ENCODE peak calls at places on chromosome 4, in nine cellular contexts. One of them, this sample, is unnamed.

GRCh38 chr4:35125995-35126712 is 1118.2 kb downstream of the ARAP2 start:
- DNase-seq in tibial artery: no peak
- DNase-seq in stimulated activated CD4-positive, alpha-beta T cell treated with anti-CD3 and anti-CD28 coated beads, Interleukin-12 subunit alpha, Interleukin-12 subunit beta, amount 100 ng/mL, for 4 hours: no peak
- DNase-seq in epithelial cell of esophagus: peak; percentile 48
- DNase-seq in heart right ventricle: no peak
- DNase-seq in glutamatergic neuron: no peak
- DNase-seq in fibroblast of mammary gland: no peak
- DNase-seq in posterior cingulate gyrus: no peak
- DNase-seq in Peyer's patch: no peak
- DNase-seq in this sample: no peak

GRCh38 chr4:8350326-8350725 is 80.8 kb downstream of the HTRA3 start:
- DNase-seq in posterior cingulate gyrus: no peak
- DNase-seq in Peyer's patch: no peak
- DNase-seq in glutamatergic neuron: peak; percentile 10
- DNase-seq in stimulated activated CD4-positive, alpha-beta T cell treated with anti-CD3 and anti-CD28 coated beads, Interleukin-12 subunit alpha, Interleukin-12 subunit beta, amount 100 ng/mL, for 4 hours: no peak
- DNase-seq in epithelial cell of esophagus: no peak
- DNase-seq in fibroblast of mammary gland: no peak
- DNase-seq in tibial artery: no peak
- DNase-seq in heart right ventricle: no peak
- DNase-seq in this sample: no peak

GRCh38 chr4:142452132-142452855 is 393.8 kb downstream of the INPP4B start:
- DNase-seq in fibroblast of mammary gland: peak; percentile 73
- DNase-seq in glutamatergic neuron: no peak
- DNase-seq in tibial artery: no peak
- DNase-seq in heart right ventricle: no peak
- DNase-seq in epithelial cell of esophagus: no peak
- DNase-seq in posterior cingulate gyrus: no peak
- DNase-seq in stimulated activated CD4-positive, alpha-beta T cell treated with anti-CD3 and anti-CD28 coated beads, Interleukin-12 subunit alpha, Interleukin-12 subunit beta, amount 100 ng/mL, for 4 hours: no peak
- DNase-seq in Peyer's patch: no peak
- DNase-seq in this sample: no peak

GRCh38 chr4:92198711-92199110 is 105.1 kb upstream of the GRID2 start:
- DNase-seq in Peyer's patch: no peak
- DNase-seq in tibial artery: no peak
- DNase-seq in epithelial cell of esophagus: peak; percentile 34
- DNase-seq in heart right ventricle: no peak
- DNase-seq in posterior cingulate gyrus: no peak
- DNase-seq in stimulated activated CD4-positive, alpha-beta T cell treated with anti-CD3 and anti-CD28 coated beads, Interleukin-12 subunit alpha, Interleukin-12 subunit beta, amount 100 ng/mL, for 4 hours: no peak
- DNase-seq in glutamatergic neuron: no peak
- DNase-seq in fibroblast of mammary gland: peak; percentile 24
- DNase-seq in this sample: no peak

GRCh38 chr4:147057631-147057980 is 111.9 kb upstream of the TTC29 start:
- DNase-seq in Peyer's patch: no peak
- DNase-seq in posterior cingulate gyrus: no peak
- DNase-seq in heart right ventricle: no peak
- DNase-seq in tibial artery: no peak
- DNase-seq in glutamatergic neuron: no peak
- DNase-seq in epithelial cell of esophagus: peak; percentile 24
- DNase-seq in stimulated activated CD4-positive, alpha-beta T cell treated with anti-CD3 and anti-CD28 coated beads, Interleukin-12 subunit alpha, Interleukin-12 subunit beta, amount 100 ng/mL, for 4 hours: no peak
- DNase-seq in fibroblast of mammary gland: peak; percentile 41
- DNase-seq in this sample: no peak

GRCh38 chr4:76420901-76421581 is at the start of gene CCDC158:
- DNase-seq in posterior cingulate gyrus: no peak
- DNase-seq in fibroblast of mammary gland: no peak
- DNase-seq in glutamatergic neuron: no peak
- DNase-seq in stimulated activated CD4-positive, alpha-beta T cell treated with anti-CD3 and anti-CD28 coated beads, Interleukin-12 subunit alpha, Interleukin-12 subunit beta, amount 100 ng/mL, for 4 hours: no peak
- DNase-seq in epithelial cell of esophagus: peak; percentile 19
- DNase-seq in tibial artery: no peak
- DNase-seq in Peyer's patch: peak; percentile 49
- DNase-seq in heart right ventricle: peak; percentile 33
- DNase-seq in this sample: no peak

GRCh38 chr4:109640644-109641043 is 62.6 kb downstream of the CASP6 start:
- DNase-seq in stimulated activated CD4-positive, alpha-beta T cell treated with anti-CD3 and anti-CD28 coated beads, Interleukin-12 subunit alpha, Interleukin-12 subunit beta, amount 100 ng/mL, for 4 hours: no peak
- DNase-seq in epithelial cell of esophagus: no peak
- DNase-seq in fibroblast of mammary gland: no peak
- DNase-seq in posterior cingulate gyrus: no peak
- DNase-seq in tibial artery: no peak
- DNase-seq in glutamatergic neuron: no peak
- DNase-seq in Peyer's patch: no peak
- DNase-seq in heart right ventricle: no peak
- DNase-seq in this sample: no peak

GRCh38 chr4:20430555-20430954 is 178.8 kb downstream of the SLIT2 start:
- DNase-seq in epithelial cell of esophagus: peak; percentile 29
- DNase-seq in glutamatergic neuron: no peak
- DNase-seq in fibroblast of mammary gland: peak; percentile 66
- DNase-seq in posterior cingulate gyrus: no peak
- DNase-seq in Peyer's patch: no peak
- DNase-seq in heart right ventricle: no peak
- DNase-seq in stimulated activated CD4-positive, alpha-beta T cell treated with anti-CD3 and anti-CD28 coated beads, Interleukin-12 subunit alpha, Interleukin-12 subunit beta, amount 100 ng/mL, for 4 hours: no peak
- DNase-seq in tibial artery: no peak
- DNase-seq in this sample: no peak

GRCh38 chr4:140004580-140005314 is 149.2 kb downstream of the MAML3 start:
- DNase-seq in stimulated activated CD4-positive, alpha-beta T cell treated with anti-CD3 and anti-CD28 coated beads, Interleukin-12 subunit alpha, Interleukin-12 subunit beta, amount 100 ng/mL, for 4 hours: no peak
- DNase-seq in tibial artery: no peak
- DNase-seq in glutamatergic neuron: peak; percentile 67
- DNase-seq in heart right ventricle: peak; percentile 64
- DNase-seq in Peyer's patch: no peak
- DNase-seq in fibroblast of mammary gland: peak; percentile 56
- DNase-seq in epithelial cell of esophagus: peak; percentile 52
- DNase-seq in posterior cingulate gyrus: peak; percentile 34
- DNase-seq in this sample: no peak

GRCh38 chr4:153731239-153731638 is 28.6 kb downstream of the RNF175 start:
- DNase-seq in glutamatergic neuron: no peak
- DNase-seq in heart right ventricle: no peak
- DNase-seq in tibial artery: no peak
- DNase-seq in posterior cingulate gyrus: no peak
- DNase-seq in Peyer's patch: no peak
- DNase-seq in stimulated activated CD4-positive, alpha-beta T cell treated with anti-CD3 and anti-CD28 coated beads, Interleukin-12 subunit alpha, Interleukin-12 subunit beta, amount 100 ng/mL, for 4 hours: no peak
- DNase-seq in fibroblast of mammary gland: peak; percentile 97
- DNase-seq in epithelial cell of esophagus: peak; percentile 86
- DNase-seq in this sample: no peak

GRCh38 chr4:168666531-168666930 is 169.7 kb downstream of the PALLD start:
- DNase-seq in stimulated activated CD4-positive, alpha-beta T cell treated with anti-CD3 and anti-CD28 coated beads, Interleukin-12 subunit alpha, Interleukin-12 subunit beta, amount 100 ng/mL, for 4 hours: no peak
- DNase-seq in posterior cingulate gyrus: no peak
- DNase-seq in fibroblast of mammary gland: peak; percentile 50
- DNase-seq in glutamatergic neuron: no peak
- DNase-seq in Peyer's patch: no peak
- DNase-seq in epithelial cell of esophagus: peak; percentile 28
- DNase-seq in heart right ventricle: no peak
- DNase-seq in tibial artery: no peak
- DNase-seq in this sample: no peak

GRCh38 chr4:25062098-25062497 is 31.4 kb upstream of the LGI2 start:
- DNase-seq in tibial artery: no peak
- DNase-seq in posterior cingulate gyrus: no peak
- DNase-seq in glutamatergic neuron: no peak
- DNase-seq in Peyer's patch: no peak
- DNase-seq in fibroblast of mammary gland: no peak
- DNase-seq in epithelial cell of esophagus: no peak
- DNase-seq in heart right ventricle: no peak
- DNase-seq in stimulated activated CD4-positive, alpha-beta T cell treated with anti-CD3 and anti-CD28 coated beads, Interleukin-12 subunit alpha, Interleukin-12 subunit beta, amount 100 ng/mL, for 4 hours: no peak
- DNase-seq in this sample: no peak

GRCh38 chr4:38815879-38816782 is 11.5 kb upstream of the TLR1 start:
- DNase-seq in epithelial cell of esophagus: peak; percentile 51
- DNase-seq in stimulated activated CD4-positive, alpha-beta T cell treated with anti-CD3 and anti-CD28 coated beads, Interleukin-12 subunit alpha, Interleukin-12 subunit beta, amount 100 ng/mL, for 4 hours: no peak
- DNase-seq in fibroblast of mammary gland: peak; percentile 20
- DNase-seq in tibial artery: no peak
- DNase-seq in heart right ventricle: no peak
- DNase-seq in Peyer's patch: no peak
- DNase-seq in posterior cingulate gyrus: no peak
- DNase-seq in glutamatergic neuron: no peak
- DNase-seq in this sample: peak; percentile 93

GRCh38 chr4:40525811-40526598 is 103.7 kb downstream of the RBM47 start:
- DNase-seq in posterior cingulate gyrus: no peak
- DNase-seq in heart right ventricle: no peak
- DNase-seq in stimulated activated CD4-positive, alpha-beta T cell treated with anti-CD3 and anti-CD28 coated beads, Interleukin-12 subunit alpha, Interleukin-12 subunit beta, amount 100 ng/mL, for 4 hours: no peak
- DNase-seq in Peyer's patch: no peak
- DNase-seq in tibial artery: peak; percentile 58
- DNase-seq in epithelial cell of esophagus: peak; percentile 82
- DNase-seq in fibroblast of mammary gland: peak; percentile 93
- DNase-seq in glutamatergic neuron: no peak
- DNase-seq in this sample: peak; percentile 36

GRCh38 chr4:107760281-107760947 is 40.4 kb upstream of the PAPSS1 start:
- DNase-seq in posterior cingulate gyrus: no peak
- DNase-seq in heart right ventricle: peak; percentile 12
- DNase-seq in fibroblast of mammary gland: peak; percentile 46
- DNase-seq in stimulated activated CD4-positive, alpha-beta T cell treated with anti-CD3 and anti-CD28 coated beads, Interleukin-12 subunit alpha, Interleukin-12 subunit beta, amount 100 ng/mL, for 4 hours: no peak
- DNase-seq in tibial artery: no peak
- DNase-seq in Peyer's patch: peak; percentile 74
- DNase-seq in epithelial cell of esophagus: peak; percentile 36
- DNase-seq in glutamatergic neuron: peak; percentile 19
- DNase-seq in this sample: peak; percentile 17

GRCh38 chr4:55920571-55920970 is 28.2 kb upstream of the CEP135 start:
- DNase-seq in posterior cingulate gyrus: no peak
- DNase-seq in stimulated activated CD4-positive, alpha-beta T cell treated with anti-CD3 and anti-CD28 coated beads, Interleukin-12 subunit alpha, Interleukin-12 subunit beta, amount 100 ng/mL, for 4 hours: no peak
- DNase-seq in heart right ventricle: no peak
- DNase-seq in glutamatergic neuron: no peak
- DNase-seq in fibroblast of mammary gland: peak; percentile 30
- DNase-seq in tibial artery: no peak
- DNase-seq in Peyer's patch: no peak
- DNase-seq in epithelial cell of esophagus: no peak
- DNase-seq in this sample: no peak

GRCh38 chr4:6271701-6272465 is 2.2 kb downstream of the WFS1 start:
- DNase-seq in glutamatergic neuron: no peak
- DNase-seq in tibial artery: no peak
- DNase-seq in posterior cingulate gyrus: no peak
- DNase-seq in heart right ventricle: peak; percentile 62
- DNase-seq in fibroblast of mammary gland: no peak
- DNase-seq in stimulated activated CD4-positive, alpha-beta T cell treated with anti-CD3 and anti-CD28 coated beads, Interleukin-12 subunit alpha, Interleukin-12 subunit beta, amount 100 ng/mL, for 4 hours: no peak
- DNase-seq in Peyer's patch: no peak
- DNase-seq in epithelial cell of esophagus: no peak
- DNase-seq in this sample: no peak

GRCh38 chr4:179595671-179596410 is 2153.6 kb upstream of the AGA start:
- DNase-seq in Peyer's patch: no peak
- DNase-seq in fibroblast of mammary gland: peak; percentile 69
- DNase-seq in epithelial cell of esophagus: peak; percentile 64
- DNase-seq in posterior cingulate gyrus: no peak
- DNase-seq in heart right ventricle: no peak
- DNase-seq in tibial artery: no peak
- DNase-seq in stimulated activated CD4-positive, alpha-beta T cell treated with anti-CD3 and anti-CD28 coated beads, Interleukin-12 subunit alpha, Interleukin-12 subunit beta, amount 100 ng/mL, for 4 hours: no peak
- DNase-seq in glutamatergic neuron: no peak
- DNase-seq in this sample: no peak

GRCh38 chr4:24736066-24736465 is 59.3 kb upstream of the SOD3 start:
- DNase-seq in glutamatergic neuron: no peak
- DNase-seq in Peyer's patch: no peak
- DNase-seq in epithelial cell of esophagus: peak; percentile 39
- DNase-seq in fibroblast of mammary gland: peak; percentile 52
- DNase-seq in heart right ventricle: no peak
- DNase-seq in stimulated activated CD4-positive, alpha-beta T cell treated with anti-CD3 and anti-CD28 coated beads, Interleukin-12 subunit alpha, Interleukin-12 subunit beta, amount 100 ng/mL, for 4 hours: no peak
- DNase-seq in tibial artery: no peak
- DNase-seq in posterior cingulate gyrus: no peak
- DNase-seq in this sample: peak; percentile 66

GRCh38 chr4:185282968-185283367 is 73.6 kb downstream of the SNX25 start:
- DNase-seq in posterior cingulate gyrus: no peak
- DNase-seq in fibroblast of mammary gland: peak; percentile 61
- DNase-seq in epithelial cell of esophagus: peak; percentile 21
- DNase-seq in stimulated activated CD4-positive, alpha-beta T cell treated with anti-CD3 and anti-CD28 coated beads, Interleukin-12 subunit alpha, Interleukin-12 subunit beta, amount 100 ng/mL, for 4 hours: no peak
- DNase-seq in heart right ventricle: no peak
- DNase-seq in tibial artery: no peak
- DNase-seq in glutamatergic neuron: no peak
- DNase-seq in Peyer's patch: no peak
- DNase-seq in this sample: peak; percentile 19

GRCh38 chr4:185470503-185471195 is 884 bp downstream of the CCDC110 start:
- DNase-seq in tibial artery: peak; percentile 60
- DNase-seq in epithelial cell of esophagus: peak; percentile 30
- DNase-seq in stimulated activated CD4-positive, alpha-beta T cell treated with anti-CD3 and anti-CD28 coated beads, Interleukin-12 subunit alpha, Interleukin-12 subunit beta, amount 100 ng/mL, for 4 hours: no peak
- DNase-seq in heart right ventricle: peak; percentile 64
- DNase-seq in posterior cingulate gyrus: no peak
- DNase-seq in Peyer's patch: peak; percentile 82
- DNase-seq in glutamatergic neuron: peak; percentile 28
- DNase-seq in fibroblast of mammary gland: peak; percentile 13
- DNase-seq in this sample: peak; percentile 67

GRCh38 chr4:139509727-139510410 is 46.1 kb downstream of the SETD7 start:
- DNase-seq in fibroblast of mammary gland: no peak
- DNase-seq in posterior cingulate gyrus: no peak
- DNase-seq in stimulated activated CD4-positive, alpha-beta T cell treated with anti-CD3 and anti-CD28 coated beads, Interleukin-12 subunit alpha, Interleukin-12 subunit beta, amount 100 ng/mL, for 4 hours: no peak
- DNase-seq in heart right ventricle: no peak
- DNase-seq in tibial artery: no peak
- DNase-seq in glutamatergic neuron: no peak
- DNase-seq in Peyer's patch: no peak
- DNase-seq in epithelial cell of esophagus: peak; percentile 32
- DNase-seq in this sample: peak; percentile 40

GRCh38 chr4:89897867-89898266 is 3.2 kb downstream of the MMRN1 start:
- DNase-seq in epithelial cell of esophagus: no peak
- DNase-seq in heart right ventricle: no peak
- DNase-seq in fibroblast of mammary gland: no peak
- DNase-seq in glutamatergic neuron: no peak
- DNase-seq in tibial artery: no peak
- DNase-seq in posterior cingulate gyrus: no peak
- DNase-seq in Peyer's patch: no peak
- DNase-seq in stimulated activated CD4-positive, alpha-beta T cell treated with anti-CD3 and anti-CD28 coated beads, Interleukin-12 subunit alpha, Interleukin-12 subunit beta, amount 100 ng/mL, for 4 hours: no peak
- DNase-seq in this sample: no peak

GRCh38 chr4:38822748-38823303 is 18.2 kb upstream of the TLR1 start:
- DNase-seq in Peyer's patch: no peak
- DNase-seq in stimulated activated CD4-positive, alpha-beta T cell treated with anti-CD3 and anti-CD28 coated beads, Interleukin-12 subunit alpha, Interleukin-12 subunit beta, amount 100 ng/mL, for 4 hours: no peak
- DNase-seq in tibial artery: no peak
- DNase-seq in fibroblast of mammary gland: no peak
- DNase-seq in epithelial cell of esophagus: no peak
- DNase-seq in glutamatergic neuron: no peak
- DNase-seq in posterior cingulate gyrus: no peak
- DNase-seq in heart right ventricle: no peak
- DNase-seq in this sample: peak; percentile 9

GRCh38 chr4:153577053-153577452 is 107.0 kb upstream of the TLR2 start:
- DNase-seq in epithelial cell of esophagus: no peak
- DNase-seq in glutamatergic neuron: no peak
- DNase-seq in stimulated activated CD4-positive, alpha-beta T cell treated with anti-CD3 and anti-CD28 coated beads, Interleukin-12 subunit alpha, Interleukin-12 subunit beta, amount 100 ng/mL, for 4 hours: no peak
- DNase-seq in posterior cingulate gyrus: no peak
- DNase-seq in tibial artery: no peak
- DNase-seq in heart right ventricle: no peak
- DNase-seq in fibroblast of mammary gland: no peak
- DNase-seq in Peyer's patch: no peak
- DNase-seq in this sample: no peak

GRCh38 chr4:93199492-93199891 is 629.1 kb upstream of the ATOH1 start:
- DNase-seq in fibroblast of mammary gland: peak; percentile 36
- DNase-seq in epithelial cell of esophagus: peak; percentile 60
- DNase-seq in heart right ventricle: no peak
- DNase-seq in stimulated activated CD4-positive, alpha-beta T cell treated with anti-CD3 and anti-CD28 coated beads, Interleukin-12 subunit alpha, Interleukin-12 subunit beta, amount 100 ng/mL, for 4 hours: no peak
- DNase-seq in glutamatergic neuron: no peak
- DNase-seq in posterior cingulate gyrus: no peak
- DNase-seq in Peyer's patch: no peak
- DNase-seq in tibial artery: no peak
- DNase-seq in this sample: peak; percentile 70

GRCh38 chr4:94508256-94508655 is 56.5 kb downstream of the PDLIM5 start:
- DNase-seq in stimulated activated CD4-positive, alpha-beta T cell treated with anti-CD3 and anti-CD28 coated beads, Interleukin-12 subunit alpha, Interleukin-12 subunit beta, amount 100 ng/mL, for 4 hours: no peak
- DNase-seq in fibroblast of mammary gland: no peak
- DNase-seq in heart right ventricle: no peak
- DNase-seq in posterior cingulate gyrus: no peak
- DNase-seq in Peyer's patch: no peak
- DNase-seq in glutamatergic neuron: no peak
- DNase-seq in tibial artery: no peak
- DNase-seq in epithelial cell of esophagus: no peak
- DNase-seq in this sample: no peak

GRCh38 chr4:101197350-101197749 is 150.0 kb downstream of the PPP3CA start:
- DNase-seq in glutamatergic neuron: no peak
- DNase-seq in fibroblast of mammary gland: no peak
- DNase-seq in stimulated activated CD4-positive, alpha-beta T cell treated with anti-CD3 and anti-CD28 coated beads, Interleukin-12 subunit alpha, Interleukin-12 subunit beta, amount 100 ng/mL, for 4 hours: no peak
- DNase-seq in Peyer's patch: no peak
- DNase-seq in tibial artery: no peak
- DNase-seq in epithelial cell of esophagus: no peak
- DNase-seq in posterior cingulate gyrus: no peak
- DNase-seq in heart right ventricle: no peak
- DNase-seq in this sample: no peak

GRCh38 chr4:3485011-3485881 is 22.1 kb downstream of the DOK7 start:
- DNase-seq in stimulated activated CD4-positive, alpha-beta T cell treated with anti-CD3 and anti-CD28 coated beads, Interleukin-12 subunit alpha, Interleukin-12 subunit beta, amount 100 ng/mL, for 4 hours: no peak
- DNase-seq in posterior cingulate gyrus: no peak
- DNase-seq in heart right ventricle: no peak
- DNase-seq in fibroblast of mammary gland: no peak
- DNase-seq in epithelial cell of esophagus: no peak
- DNase-seq in tibial artery: no peak
- DNase-seq in Peyer's patch: no peak
- DNase-seq in glutamatergic neuron: no peak
- DNase-seq in this sample: no peak

GRCh38 chr4:1169691-1170096 is 2.7 kb downstream of the SPON2 start:
- DNase-seq in stimulated activated CD4-positive, alpha-beta T cell treated with anti-CD3 and anti-CD28 coated beads, Interleukin-12 subunit alpha, Interleukin-12 subunit beta, amount 100 ng/mL, for 4 hours: no peak
- DNase-seq in fibroblast of mammary gland: no peak
- DNase-seq in glutamatergic neuron: no peak
- DNase-seq in tibial artery: no peak
- DNase-seq in Peyer's patch: peak; percentile 48
- DNase-seq in heart right ventricle: no peak
- DNase-seq in posterior cingulate gyrus: no peak
- DNase-seq in epithelial cell of esophagus: no peak
- DNase-seq in this sample: no peak

GRCh38 chr4:67531349-67531748 is 14.0 kb downstream of the CENPC start:
- DNase-seq in Peyer's patch: no peak
- DNase-seq in heart right ventricle: no peak
- DNase-seq in glutamatergic neuron: no peak
- DNase-seq in stimulated activated CD4-positive, alpha-beta T cell treated with anti-CD3 and anti-CD28 coated beads, Interleukin-12 subunit alpha, Interleukin-12 subunit beta, amount 100 ng/mL, for 4 hours: no peak
- DNase-seq in tibial artery: no peak
- DNase-seq in posterior cingulate gyrus: no peak
- DNase-seq in fibroblast of mammary gland: no peak
- DNase-seq in epithelial cell of esophagus: no peak
- DNase-seq in this sample: no peak